ENCODE peak calls at places on chromosome 18, in seven cellular contexts. One of them, this sample, is unnamed.

GRCh38 chr18:36468161-36468560 is 170.6 kb downstream of the FHOD3 start:
- DNase-seq in B cell: no peak
- DNase-seq in dorsolateral prefrontal cortex: no peak
- DNase-seq in psoas muscle: no peak
- DNase-seq in WTC11: no peak
- DNase-seq in heart left ventricle: peak
- DNase-seq in suprapubic skin: no peak
- DNase-seq in this sample: no peak

GRCh38 chr18:22370414-22370813 is 47.3 kb downstream of the CTAGE1 start:
- DNase-seq in B cell: no peak
- DNase-seq in dorsolateral prefrontal cortex: no peak
- DNase-seq in psoas muscle: no peak
- DNase-seq in WTC11: no peak
- DNase-seq in heart left ventricle: no peak
- DNase-seq in suprapubic skin: no peak
- DNase-seq in this sample: no peak

GRCh38 chr18:34913837-34914755 is 127.1 kb upstream of the MAPRE2 start:
- DNase-seq in B cell: no peak
- DNase-seq in dorsolateral prefrontal cortex: no peak
- DNase-seq in psoas muscle: no peak
- DNase-seq in WTC11: no peak
- DNase-seq in heart left ventricle: no peak
- DNase-seq in suprapubic skin: no peak
- DNase-seq in this sample: no peak

GRCh38 chr18:75161629-75162028 is 47.3 kb downstream of the PTGR3 start:
- DNase-seq in B cell: peak
- DNase-seq in dorsolateral prefrontal cortex: no peak
- DNase-seq in psoas muscle: peak
- DNase-seq in WTC11: no peak
- DNase-seq in heart left ventricle: peak
- DNase-seq in suprapubic skin: no peak
- DNase-seq in this sample: peak

GRCh38 chr18:77617681-77618080 is 368.0 kb downstream of the GALR1 start:
- DNase-seq in B cell: no peak
- DNase-seq in dorsolateral prefrontal cortex: no peak
- DNase-seq in psoas muscle: no peak
- DNase-seq in WTC11: no peak
- DNase-seq in heart left ventricle: no peak
- DNase-seq in suprapubic skin: no peak
- DNase-seq in this sample: no peak

GRCh38 chr18:43486462-43486861 is 209.2 kb upstream of the SYT4 start:
- DNase-seq in B cell: no peak
- DNase-seq in dorsolateral prefrontal cortex: no peak
- DNase-seq in psoas muscle: no peak
- DNase-seq in WTC11: peak
- DNase-seq in heart left ventricle: no peak
- DNase-seq in suprapubic skin: no peak
- DNase-seq in this sample: no peak

GRCh38 chr18:10047237-10047636 is 133.4 kb downstream of the VAPA start:
- DNase-seq in B cell: no peak
- DNase-seq in dorsolateral prefrontal cortex: no peak
- DNase-seq in psoas muscle: no peak
- DNase-seq in WTC11: no peak
- DNase-seq in heart left ventricle: no peak
- DNase-seq in suprapubic skin: peak
- DNase-seq in this sample: no peak

GRCh38 chr18:53664575-53664974 is 559.9 kb downstream of the MBD2 start:
- DNase-seq in B cell: no peak
- DNase-seq in dorsolateral prefrontal cortex: no peak
- DNase-seq in psoas muscle: no peak
- DNase-seq in WTC11: no peak
- DNase-seq in heart left ventricle: no peak
- DNase-seq in suprapubic skin: no peak
- DNase-seq in this sample: no peak

GRCh38 chr18:36620801-36621200 is 208.0 kb downstream of the TPGS2 start:
- DNase-seq in B cell: no peak
- DNase-seq in dorsolateral prefrontal cortex: no peak
- DNase-seq in psoas muscle: no peak
- DNase-seq in WTC11: no peak
- DNase-seq in heart left ventricle: no peak
- DNase-seq in suprapubic skin: no peak
- DNase-seq in this sample: no peak

GRCh38 chr18:77853859-77854258 is 604.2 kb downstream of the GALR1 start:
- DNase-seq in B cell: no peak
- DNase-seq in dorsolateral prefrontal cortex: no peak
- DNase-seq in psoas muscle: no peak
- DNase-seq in WTC11: no peak
- DNase-seq in heart left ventricle: no peak
- DNase-seq in suprapubic skin: no peak
- DNase-seq in this sample: no peak

GRCh38 chr18:44679912-44680270 is 797 bp upstream of the SETBP1 start:
- DNase-seq in B cell: peak
- DNase-seq in dorsolateral prefrontal cortex: peak
- DNase-seq in psoas muscle: peak
- DNase-seq in WTC11: peak
- DNase-seq in heart left ventricle: peak
- DNase-seq in suprapubic skin: no peak
- DNase-seq in this sample: peak

GRCh38 chr18:31679806-31680793 is 4.3 kb downstream of the B4GALT6 start:
- DNase-seq in B cell: no peak
- DNase-seq in dorsolateral prefrontal cortex: no peak
- DNase-seq in psoas muscle: no peak
- DNase-seq in WTC11: no peak
- DNase-seq in heart left ventricle: no peak
- DNase-seq in suprapubic skin: no peak
- DNase-seq in this sample: no peak

GRCh38 chr18:23964282-23965238 is 50.0 kb upstream of the TTC39C start:
- DNase-seq in B cell: no peak
- DNase-seq in dorsolateral prefrontal cortex: no peak
- DNase-seq in psoas muscle: no peak
- DNase-seq in WTC11: no peak
- DNase-seq in heart left ventricle: no peak
- DNase-seq in suprapubic skin: no peak
- DNase-seq in this sample: no peak

DNA sequence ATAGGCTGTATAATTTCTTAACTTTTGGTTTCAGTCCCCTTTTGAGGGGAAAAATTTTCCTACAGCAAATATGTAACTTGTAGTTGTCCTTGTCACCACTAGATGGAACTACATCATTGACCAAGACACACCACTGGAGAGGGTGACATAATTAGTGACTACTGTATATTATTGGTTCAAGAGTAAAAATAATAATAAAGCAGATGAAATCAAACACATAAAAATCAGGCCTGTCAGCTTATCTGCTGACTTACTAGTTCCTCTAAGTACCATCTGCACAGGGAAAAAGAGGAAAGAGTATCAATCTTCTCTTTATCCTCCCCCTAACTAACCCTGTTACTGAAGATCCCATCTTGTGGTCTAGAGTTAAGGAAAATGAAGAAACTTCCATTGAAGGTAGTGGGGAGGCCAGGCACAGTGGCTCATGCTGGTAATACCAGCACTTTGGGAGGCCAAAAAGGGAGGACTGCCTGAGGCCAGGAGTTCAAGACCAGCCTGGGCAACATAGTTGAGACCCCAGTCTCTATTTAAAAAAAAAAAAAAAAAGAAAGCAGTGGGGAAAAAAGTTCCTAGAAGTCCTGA is 29.6 kb upstream of the ENOSF1 start:
- DNase-seq in B cell: peak
- DNase-seq in dorsolateral prefrontal cortex: no peak
- DNase-seq in psoas muscle: no peak
- DNase-seq in WTC11: no peak
- DNase-seq in heart left ventricle: no peak
- DNase-seq in suprapubic skin: no peak
- DNase-seq in this sample: peak
- TF ChIP-seq CTCF in B cell: peak
- TF ChIP-seq CTCF in dorsolateral prefrontal cortex: peak
- TF ChIP-seq CTCF in psoas muscle: peak
- TF ChIP-seq CTCF in WTC11: peak
- TF ChIP-seq CTCF in heart left ventricle: peak
- TF ChIP-seq CTCF in suprapubic skin: peak
- TF ChIP-seq CTCF in this sample: peak

DNA sequence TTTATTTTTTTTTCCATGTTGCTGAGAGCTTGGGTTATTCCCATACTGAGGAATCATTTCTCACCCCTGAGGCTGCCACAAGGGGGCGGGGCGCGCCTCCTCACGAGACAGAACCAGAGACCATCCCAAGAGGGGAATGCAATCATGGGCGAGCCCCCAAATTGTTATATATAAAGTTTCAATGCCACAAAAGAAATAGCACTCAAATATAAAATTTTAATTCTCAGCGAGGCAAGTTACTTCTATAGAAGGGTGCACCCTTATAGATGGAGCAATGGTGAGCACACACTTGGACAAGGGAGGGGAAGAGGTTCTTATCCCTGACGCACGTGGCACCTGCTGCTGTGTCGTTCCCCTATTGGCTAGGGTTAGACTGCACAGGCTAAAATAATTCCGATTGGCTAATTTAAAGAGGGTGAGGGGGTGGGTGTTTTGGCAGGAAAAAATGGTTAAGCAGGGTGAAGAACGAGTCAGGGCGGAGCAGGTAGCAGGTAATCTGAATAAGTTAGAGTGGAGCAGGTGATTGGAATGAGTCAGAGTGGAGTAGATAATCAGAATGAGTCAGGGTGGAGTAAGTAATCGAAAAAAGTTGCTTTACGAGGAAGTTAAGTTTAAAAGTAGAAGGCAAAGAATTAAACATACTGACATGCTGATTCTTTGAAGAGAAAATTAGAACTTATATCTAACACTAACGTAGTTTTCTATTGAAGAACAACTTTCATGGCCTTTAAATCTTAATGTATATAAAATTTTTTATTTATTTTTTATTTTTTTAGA is 177.5 kb downstream of the MTCL1 start:
- DNase-seq in B cell: no peak
- DNase-seq in dorsolateral prefrontal cortex: no peak
- DNase-seq in psoas muscle: no peak
- DNase-seq in WTC11: peak
- DNase-seq in heart left ventricle: no peak
- DNase-seq in suprapubic skin: no peak
- DNase-seq in this sample: no peak
- TF ChIP-seq CTCF in B cell: no peak
- TF ChIP-seq CTCF in dorsolateral prefrontal cortex: no peak
- TF ChIP-seq CTCF in psoas muscle: no peak
- TF ChIP-seq CTCF in WTC11: peak
- TF ChIP-seq CTCF in heart left ventricle: no peak
- TF ChIP-seq CTCF in suprapubic skin: no peak
- TF ChIP-seq CTCF in this sample: no peak

DNA sequence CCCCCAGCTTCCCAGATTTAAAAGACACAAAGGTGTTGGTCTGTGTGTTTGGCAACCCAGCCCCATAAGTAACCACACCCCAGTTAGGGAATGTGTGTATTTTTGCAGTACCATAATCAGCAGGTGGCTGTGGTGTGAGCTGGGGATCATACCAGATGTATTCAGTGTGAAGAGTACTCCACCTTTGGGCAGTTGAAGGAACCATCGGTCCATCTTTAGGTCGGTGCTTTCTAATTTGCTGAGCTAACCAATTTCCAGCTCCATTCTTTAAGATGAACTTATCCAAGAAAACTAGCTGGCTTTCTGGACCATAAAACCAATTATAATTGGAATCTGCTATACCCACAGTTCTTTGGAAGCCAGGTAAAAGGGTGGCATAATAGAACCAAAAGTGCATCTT is 3.2 kb downstream of the DSEL start:
- DNase-seq in B cell: no peak
- DNase-seq in dorsolateral prefrontal cortex: no peak
- DNase-seq in psoas muscle: no peak
- DNase-seq in WTC11: no peak
- DNase-seq in heart left ventricle: no peak
- DNase-seq in suprapubic skin: no peak
- DNase-seq in this sample: no peak
- TF ChIP-seq CTCF in B cell: peak
- TF ChIP-seq CTCF in dorsolateral prefrontal cortex: no peak
- TF ChIP-seq CTCF in psoas muscle: no peak
- TF ChIP-seq CTCF in WTC11: no peak
- TF ChIP-seq CTCF in heart left ventricle: no peak
- TF ChIP-seq CTCF in suprapubic skin: no peak
- TF ChIP-seq CTCF in this sample: no peak

GRCh38 chr18:68734311-68734710 is 19.4 kb upstream of the TMX3 start:
- DNase-seq in B cell: no peak
- DNase-seq in dorsolateral prefrontal cortex: no peak
- DNase-seq in psoas muscle: no peak
- DNase-seq in WTC11: no peak
- DNase-seq in heart left ventricle: no peak
- DNase-seq in suprapubic skin: no peak
- DNase-seq in this sample: no peak

GRCh38 chr18:68738572-68738971 is 23.7 kb upstream of the TMX3 start:
- DNase-seq in B cell: no peak
- DNase-seq in dorsolateral prefrontal cortex: no peak
- DNase-seq in psoas muscle: no peak
- DNase-seq in WTC11: no peak
- DNase-seq in heart left ventricle: no peak
- DNase-seq in suprapubic skin: no peak
- DNase-seq in this sample: no peak

GRCh38 chr18:68733693-68734092 is 18.8 kb upstream of the TMX3 start:
- DNase-seq in B cell: no peak
- DNase-seq in dorsolateral prefrontal cortex: no peak
- DNase-seq in psoas muscle: no peak
- DNase-seq in WTC11: no peak
- DNase-seq in heart left ventricle: no peak
- DNase-seq in suprapubic skin: no peak
- DNase-seq in this sample: no peak

GRCh38 chr18:68740966-68741365 is 26.1 kb upstream of the TMX3 start:
- DNase-seq in B cell: no peak
- DNase-seq in dorsolateral prefrontal cortex: no peak
- DNase-seq in psoas muscle: no peak
- DNase-seq in WTC11: no peak
- DNase-seq in heart left ventricle: no peak
- DNase-seq in suprapubic skin: no peak
- DNase-seq in this sample: no peak

GRCh38 chr18:68735498-68736343 is 20.8 kb upstream of the TMX3 start:
- DNase-seq in B cell: peak
- DNase-seq in dorsolateral prefrontal cortex: no peak
- DNase-seq in psoas muscle: no peak
- DNase-seq in WTC11: no peak
- DNase-seq in heart left ventricle: no peak
- DNase-seq in suprapubic skin: no peak
- DNase-seq in this sample: peak
- TF ChIP-seq CTCF in B cell: peak
- TF ChIP-seq CTCF in dorsolateral prefrontal cortex: peak
- TF ChIP-seq CTCF in psoas muscle: peak
- TF ChIP-seq CTCF in WTC11: peak
- TF ChIP-seq CTCF in heart left ventricle: peak
- TF ChIP-seq CTCF in suprapubic skin: peak
- TF ChIP-seq CTCF in this sample: peak

GRCh38 chr18:8536226-8536625 is 73.0 kb upstream of the RAB12 start:
- DNase-seq in B cell: no peak
- DNase-seq in dorsolateral prefrontal cortex: no peak
- DNase-seq in psoas muscle: no peak
- DNase-seq in WTC11: no peak
- DNase-seq in heart left ventricle: no peak
- DNase-seq in suprapubic skin: no peak
- DNase-seq in this sample: no peak

GRCh38 chr18:8536922-8537321 is 72.3 kb upstream of the RAB12 start:
- DNase-seq in B cell: no peak
- DNase-seq in dorsolateral prefrontal cortex: no peak
- DNase-seq in psoas muscle: no peak
- DNase-seq in WTC11: no peak
- DNase-seq in heart left ventricle: no peak
- DNase-seq in suprapubic skin: no peak
- DNase-seq in this sample: no peak

GRCh38 chr18:8538935-8539334 is 70.3 kb upstream of the RAB12 start:
- DNase-seq in B cell: no peak
- DNase-seq in dorsolateral prefrontal cortex: no peak
- DNase-seq in psoas muscle: no peak
- DNase-seq in WTC11: no peak
- DNase-seq in heart left ventricle: no peak
- DNase-seq in suprapubic skin: no peak
- DNase-seq in this sample: no peak

GRCh38 chr18:8537400-8537799 is 71.8 kb upstream of the RAB12 start:
- DNase-seq in B cell: no peak
- DNase-seq in dorsolateral prefrontal cortex: no peak
- DNase-seq in psoas muscle: no peak
- DNase-seq in WTC11: no peak
- DNase-seq in heart left ventricle: no peak
- DNase-seq in suprapubic skin: no peak
- DNase-seq in this sample: no peak
- TF ChIP-seq CTCF in B cell: no peak
- TF ChIP-seq CTCF in dorsolateral prefrontal cortex: no peak
- TF ChIP-seq CTCF in psoas muscle: no peak
- TF ChIP-seq CTCF in WTC11: no peak
- TF ChIP-seq CTCF in heart left ventricle: no peak
- TF ChIP-seq CTCF in suprapubic skin: no peak
- TF ChIP-seq CTCF in this sample: no peak

This sample was measured in GM10248.